ENCODE peak calls at places on chromosomes 1 and 21, in seven cellular contexts. V, R, O, A, E, T and D are unnamed samples.

GRCh38 chr1:185044981-185045792 is at the start of gene RNF2:
- DNase-seq in R (peak; percentile 59), T (peak; percentile 78), A (peak; percentile 88), V (peak; percentile 94), O (peak; percentile 81), E (peak; percentile 81), D (peak; percentile 82)

GRCh38 chr1:16334655-16335340 is 17.5 kb downstream of the FBXO42 start:
- DNase-seq in V (no peak), T (no peak), O (no peak), R (no peak), E (no peak), A (no peak), D (no peak)

GRCh38 chr1:41041866-41042265 is 20.3 kb upstream of the SLFNL1 start:
- DNase-seq in E (no peak), R (no peak), O (no peak), T (no peak), A (no peak), V (no peak), D (no peak)

GRCh38 chr21:40680311-40680710 is 166.6 kb downstream of the DSCAM start:
- DNase-seq in R (peak; percentile 14), T (no peak), E (no peak), O (peak; percentile 87), V (no peak), A (no peak), D (no peak)

GRCh38 chr1:50181027-50181663 is 72.4 kb downstream of the ELAVL4 start:
- DNase-seq in V (no peak), E (no peak), O (no peak), R (no peak), A (no peak), T (no peak), D (no peak)

GRCh38 chr1:213457733-213458132 is 406.7 kb downstream of the RPS6KC1 start:
- DNase-seq in V (no peak), O (no peak), R (no peak), A (no peak), T (no peak), E (no peak), D (no peak)

GRCh38 chr1:237327061-237327460 is 285.1 kb downstream of the RYR2 start:
- DNase-seq in O (no peak), E (no peak), A (no peak), R (no peak), T (no peak), V (no peak), D (no peak)

GRCh38 chr1:92244376-92244775 is 26.7 kb downstream of the C1orf146 start:
- DNase-seq in V (no peak), R (no peak), O (no peak), E (no peak), T (no peak), A (no peak), D (no peak)

GRCh38 chr1:202163281-202164270 is 3.2 kb upstream of the PTPN7 start:
- DNase-seq in V (no peak), R (no peak), A (no peak), O (no peak), T (no peak), E (no peak), D (no peak)

GRCh38 chr1:232012773-232013386 is 386.3 kb downstream of the DISC1 start:
- DNase-seq in A (no peak), T (no peak), E (no peak), V (peak; percentile 80), R (peak; percentile 90), O (peak; percentile 98), D (no peak)

GRCh38 chr1:110348771-110349170 is 9.6 kb downstream of the RBM15 start:
- DNase-seq in V (no peak), T (no peak), R (no peak), E (no peak), O (no peak), A (no peak), D (no peak)

GRCh38 chr1:179954494-179955317 is at the start of gene CEP350:
- DNase-seq in O (peak; percentile 100), T (peak; percentile 98), A (peak; percentile 96), V (peak; percentile 95), E (peak; percentile 97), R (peak; percentile 98), D (peak; percentile 96)

GRCh38 chr1:2980073-2980791 is 41.0 kb upstream of the ACTRT2 start:
- DNase-seq in V (no peak), T (no peak), R (no peak), O (no peak), A (no peak), E (no peak), D (no peak)

GRCh38 chr21:28521932-28522826 is 470.5 kb downstream of the LTN1 start:
- DNase-seq in R (no peak), T (no peak), V (peak; percentile 17), O (no peak), A (no peak), E (no peak), D (peak; percentile 22)

GRCh38 chr1:153513023-153513422 is 22.8 kb downstream of the S100A6 start:
- DNase-seq in O (no peak), A (no peak), E (no peak), V (no peak), T (no peak), R (no peak), D (no peak)

GRCh38 chr21:42238185-42238934 is 19.4 kb downstream of the ABCG1 start:
- DNase-seq in T (peak; percentile 17), V (no peak), E (no peak), O (no peak), R (no peak), A (no peak), D (no peak)

GRCh38 chr1:183310753-183311465 is 107.3 kb downstream of the NMNAT2 start:
- DNase-seq in T (no peak), E (no peak), A (no peak), O (no peak), V (peak; percentile 17), R (no peak), D (no peak)

GRCh38 chr1:61450454-61451213 is 274.3 kb downstream of the TM2D1 start:
- DNase-seq in A (no peak), O (no peak), R (no peak), T (no peak), V (no peak), E (no peak), D (no peak)

GRCh38 chr1:202107801-202108731 is 14.7 kb upstream of the GPR37L1 start:
- DNase-seq in A (no peak), V (no peak), T (no peak), E (no peak), O (peak; percentile 29), R (no peak), D (no peak)